ENCODE peak calls at places on chromosome 14, in five cellular contexts. W, D, P, H and S are unnamed samples.

GRCh38 chr14:102504302-102504950 is 5.2 kb downstream of the ANKRD9 start:
- DNase-seq in W (no peak), D (no peak), P (no peak), H (no peak), S (no peak)

GRCh38 chr14:74048291-74048690 is 29.1 kb downstream of the BBOF1 start:
- DNase-seq in W (no peak), D (no peak), P (no peak), H (no peak), S (no peak)

GRCh38 chr14:68762944-68763831 is 29.7 kb downstream of the ZFP36L1 start:
- DNase-seq in W (peak), D (no peak), P (peak), H (peak), S (peak)

GRCh38 chr14:20604291-20604690 is 13.1 kb upstream of the RNASE12 start:
- DNase-seq in W (no peak), D (no peak), P (no peak), H (no peak), S (no peak)

GRCh38 chr14:61861320-61861865 is 99.2 kb downstream of the SNAPC1 start:
- DNase-seq in W (no peak), D (no peak), P (no peak), H (no peak), S (no peak)

GRCh38 chr14:28751467-28752058 is 15.0 kb upstream of the FOXG1 start:
- DNase-seq in W (no peak), D (no peak), P (no peak), H (no peak), S (no peak)

GRCh38 chr14:63486729-63487128 is 56.4 kb downstream of the PPP2R5E start:
- DNase-seq in W (no peak), D (no peak), P (no peak), H (no peak), S (no peak)

GRCh38 chr14:73239463-73240241 is 2.3 kb downstream of the PAPLN start:
- DNase-seq in W (peak), D (no peak), P (no peak), H (peak), S (peak)

GRCh38 chr14:65462411-65462810 is 49.9 kb downstream of the FUT8 start:
- DNase-seq in W (no peak), D (peak), P (no peak), H (no peak), S (no peak)

GRCh38 chr14:69573841-69574265 is 818 bp downstream of the CCDC177 start:
- DNase-seq in W (no peak), D (peak), P (no peak), H (no peak), S (no peak)

GRCh38 chr14:23399136-23399535 is 8.9 kb downstream of the MYH6 start:
- DNase-seq in W (no peak), D (no peak), P (no peak), H (no peak), S (no peak)

GRCh38 chr14:69624131-69624530 is 12.7 kb downstream of the SUSD6 start:
- DNase-seq in W (no peak), D (no peak), P (no peak), H (no peak), S (no peak)

GRCh38 chr14:72644038-72644437 is 249.9 kb downstream of the DPF3 start:
- DNase-seq in W (no peak), D (no peak), P (no peak), H (no peak), S (no peak)

GRCh38 chr14:106393742-106394141 is 867.4 kb downstream of the TMEM121 start:
- DNase-seq in W (no peak), D (no peak), P (no peak), H (no peak), S (no peak)

GRCh38 chr14:77190977-77191376 is 9.4 kb downstream of the TMEM63C start:
- DNase-seq in W (no peak), D (no peak), P (no peak), H (no peak), S (no peak)

GRCh38 chr14:92848941-92849340 is 54.8 kb downstream of the GOLGA5 start:
- DNase-seq in W (peak), D (no peak), P (no peak), H (no peak), S (no peak)

GRCh38 chr14:39181026-39181692 is 6.1 kb downstream of the PNN start:
- DNase-seq in W (no peak), D (no peak), P (no peak), H (no peak), S (no peak)

GRCh38 chr14:62914025-62914424 is 131.2 kb downstream of the KCNH5 start:
- DNase-seq in W (no peak), D (no peak), P (no peak), H (no peak), S (no peak)